ENCODE peak calls at places on chromosome 11, in nine cellular contexts. V is activated gamma-delta T cell treated with Interleukin-2 at 50 U/mL for 16 hours; X is adipocyte; J is left cardiac atrium; M is activated CD4-positive, alpha-beta T cell treated with anti-CD3 and anti-CD28 coated beads, Interleukin-2, amount 10 ng/mL, durations not matched to agents 7 days and 5 days; D is GM23248; I is Calu3; Z is progenitor cell of endocrine pancreas; C is caudate nucleus. O is an unnamed sample.

GRCh38 chr11:118792642-118793124 is 1.7 kb upstream of the DDX6 start:
- DNase-seq in Z (peak), D (peak), V (peak), I (peak), M (peak), C (peak), X (peak), J (peak), O (peak)

GRCh38 chr11:73999581-74000306 is 9.1 kb downstream of the UCP3 start:
- DNase-seq in D (no peak), X (no peak), J (no peak), I (no peak), V (no peak), M (no peak), Z (no peak), C (peak), O (no peak)

GRCh38 chr11:120079750-120080610 is 57.9 kb downstream of the TRIM29 start:
- DNase-seq in I (no peak), V (peak), J (no peak), M (no peak), C (no peak), Z (no peak), X (peak), D (peak), O (no peak)

GRCh38 chr11:76626921-76627391 is 43.6 kb downstream of the LRRC32 start:
- DNase-seq in M (peak), I (no peak), J (no peak), V (peak), C (no peak), Z (no peak), X (no peak), D (peak), O (peak)

GRCh38 chr11:10329356-10329755 is 24.5 kb downstream of the ADM start:
- DNase-seq in I (no peak), V (no peak), X (no peak), D (peak), Z (no peak), J (no peak), C (no peak), M (no peak), O (no peak)

GRCh38 chr11:37712246-37712645 is 1114.2 kb upstream of the RAG2 start:
- DNase-seq in X (peak), D (no peak), M (no peak), Z (no peak), C (no peak), J (no peak), I (no peak), V (no peak), O (peak)

GRCh38 chr11:45659031-45659817 is 6.2 kb downstream of the CHST1 start:
- DNase-seq in C (no peak), I (no peak), J (no peak), V (no peak), X (no peak), Z (no peak), M (no peak), D (peak), O (no peak)

GRCh38 chr11:705646-706438 is at the start of gene EPS8L2:
- DNase-seq in M (no peak), X (peak), J (no peak), V (no peak), Z (no peak), D (peak), I (peak), C (no peak), O (no peak)

GRCh38 chr11:26878959-26879581 is 114.8 kb upstream of the FIBIN start:
- DNase-seq in J (no peak), V (no peak), X (no peak), D (no peak), I (no peak), M (no peak), Z (no peak), C (no peak), O (no peak)

GRCh38 chr11:125457814-125458343 is 38.2 kb downstream of the FEZ1 start:
- DNase-seq in I (peak), J (peak), C (peak), Z (no peak), D (peak), X (peak), V (no peak), M (no peak), O (no peak)

GRCh38 chr11:31096191-31096590 is 273.3 kb downstream of the DCDC1 start:
- DNase-seq in J (no peak), M (no peak), Z (no peak), I (no peak), C (no peak), X (no peak), D (no peak), V (no peak), O (no peak)

GRCh38 chr11:72759468-72759867 is 7.3 kb upstream of the ARAP1 start:
- DNase-seq in X (no peak), J (no peak), D (no peak), Z (no peak), C (no peak), V (no peak), I (no peak), M (no peak), O (no peak)

GRCh38 chr11:128482512-128483191 is 104.7 kb downstream of the ETS1 start:
- DNase-seq in D (peak), I (no peak), X (peak), Z (no peak), V (peak), M (peak), J (peak), C (no peak), O (peak)

GRCh38 chr11:29310706-29311342 is 706.0 kb downstream of the KCNA4 start:
- DNase-seq in V (no peak), M (no peak), I (no peak), C (no peak), D (peak), J (no peak), X (no peak), Z (no peak), O (no peak)

GRCh38 chr11:115418081-115418480 is 86.1 kb downstream of the CADM1 start:
- DNase-seq in M (no peak), C (no peak), X (no peak), Z (no peak), V (no peak), D (no peak), I (no peak), J (no peak), O (no peak)

GRCh38 chr11:75673977-75674582 is 5.2 kb upstream of the MAP6 start:
- DNase-seq in Z (no peak), M (peak), J (no peak), V (no peak), I (no peak), C (no peak), D (peak), X (no peak), O (peak)

GRCh38 chr11:2305862-2306823 is 4.3 kb downstream of the TSPAN32 start:
- DNase-seq in V (peak), J (peak), M (peak), X (peak), Z (no peak), I (no peak), C (no peak), D (peak), O (no peak)

GRCh38 chr11:63888170-63889086 is 28.5 kb downstream of the RCOR2 start:
- DNase-seq in M (peak), Z (no peak), J (peak), C (no peak), D (peak), X (no peak), V (peak), I (peak), O (peak)

O was measured in Jurkat, Clone E6-1.